ENCODE peak calls at places on chromosome 14, in four cellular contexts. B is stomach, O is osteocyte, M is WTC11. Y is an unnamed sample.

GRCh38 chr14:22872833-22873520 is 1.4 kb downstream of the LRP10 start:
- DNase-seq in B (no peak), O (no peak), M (no peak), Y (no peak)

GRCh38 chr14:44988694-44989093 is 26.7 kb downstream of the TOGARAM1 start:
- DNase-seq in B (no peak), O (no peak), M (no peak), Y (no peak)

GRCh38 chr14:57982802-57983201 is 116.9 kb upstream of the SLC35F4 start:
- DNase-seq in B (no peak), O (no peak), M (peak), Y (no peak)

GRCh38 chr14:28294834-28295440 is 471.6 kb upstream of the FOXG1 start:
- DNase-seq in B (no peak), O (no peak), M (no peak), Y (no peak)

GRCh38 chr14:24368215-24368561 is 204 bp downstream of the NFATC4 start:
- DNase-seq in B (no peak), O (no peak), M (no peak), Y (peak)

GRCh38 chr14:65308536-65308935 is 104.0 kb upstream of the FUT8 start:
- DNase-seq in B (no peak), O (no peak), M (no peak), Y (no peak)

GRCh38 chr14:93579178-93579577 is 148.4 kb downstream of the UNC79 start:
- DNase-seq in B (no peak), O (no peak), M (no peak), Y (no peak)

GRCh38 chr14:105905456-105905855 is 379.1 kb downstream of the TMEM121 start:
- DNase-seq in B (no peak), O (no peak), M (peak), Y (no peak)

GRCh38 chr14:57275023-57275664 is 6.4 kb downstream of the AP5M1 start:
- DNase-seq in B (no peak), O (no peak), M (no peak), Y (no peak)

GRCh38 chr14:22268875-22269274 is 320.1 kb downstream of the DAD1 start:
- DNase-seq in B (no peak), O (no peak), M (no peak), Y (no peak)

GRCh38 chr14:22521449-22522239 is 67.4 kb downstream of the DAD1 start:
- DNase-seq in B (peak), O (no peak), M (no peak), Y (no peak)

GRCh38 chr14:33273978-33274377 is 335.3 kb downstream of the NPAS3 start:
- DNase-seq in B (no peak), O (no peak), M (no peak), Y (no peak)

GRCh38 chr14:53501361-53502320 is 348.5 kb upstream of the DDHD1 start:
- DNase-seq in B (no peak), O (no peak), M (no peak), Y (no peak)

GRCh38 chr14:22155582-22155981 is 433.4 kb downstream of the DAD1 start:
- DNase-seq in B (no peak), O (no peak), M (no peak), Y (no peak)

GRCh38 chr14:24921903-24922302 is 128.0 kb downstream of the STXBP6 start:
- DNase-seq in B (no peak), O (no peak), M (no peak), Y (no peak)

GRCh38 chr14:67524152-67524963 is 8.7 kb upstream of the PLEKHH1 start:
- DNase-seq in B (no peak), O (no peak), M (no peak), Y (no peak)

GRCh38 chr14:59293934-59294661 is 105.6 kb downstream of the DAAM1 start:
- DNase-seq in B (no peak), O (no peak), M (no peak), Y (no peak)

GRCh38 chr14:78202178-78202577 is 32.0 kb downstream of the NRXN3 start:
- DNase-seq in B (no peak), O (no peak), M (no peak), Y (no peak)

GRCh38 chr14:100982764-100983163 is 79.2 kb upstream of the RTL1 start:
- DNase-seq in B (no peak), O (no peak), M (no peak), Y (no peak)

GRCh38 chr14:96243785-96244184 is 12.2 kb upstream of the BDKRB1 start:
- DNase-seq in B (no peak), O (no peak), M (no peak), Y (no peak)

GRCh38 chr14:89067293-89067972 is 243.0 kb downstream of the TTC8 start:
- DNase-seq in B (no peak), O (no peak), M (no peak), Y (no peak)

GRCh38 chr14:52013984-52014600 is 24.7 kb downstream of the RTRAF start:
- DNase-seq in B (no peak), O (no peak), M (peak), Y (no peak)

GRCh38 chr14:54766276-54767138 is 136.1 kb downstream of the GCH1 start:
- DNase-seq in B (no peak), O (no peak), M (no peak), Y (no peak)

GRCh38 chr14:58331111-58331510 is 32.8 kb downstream of the ARID4A start:
- DNase-seq in B (peak), O (peak), M (peak), Y (peak)

GRCh38 chr14:104195854-104196253 is 57.5 kb downstream of the KIF26A start:
- DNase-seq in B (no peak), O (no peak), M (no peak), Y (no peak)

GRCh38 chr14:30020687-30021086 is 93.0 kb upstream of the PRKD1 start:
- DNase-seq in B (no peak), O (no peak), M (no peak), Y (no peak)

GRCh38 chr14:26190644-26191043 is 407.2 kb downstream of the NOVA1 start:
- DNase-seq in B (no peak), O (no peak), M (no peak), Y (no peak)

GRCh38 chr14:37580146-37580545 is 14.9 kb downstream of the FOXA1 start:
- DNase-seq in B (no peak), O (no peak), M (no peak), Y (no peak)

GRCh38 chr14:101347893-101348777 is 213.2 kb upstream of the DIO3 start:
- DNase-seq in B (peak), O (peak), M (no peak), Y (peak)

GRCh38 chr14:52391866-52392600 is 77.9 kb downstream of the PTGER2 start:
- DNase-seq in B (no peak), O (no peak), M (no peak), Y (no peak)

GRCh38 chr14:49206832-49207231 is 379.3 kb downstream of the RPS29 start:
- DNase-seq in B (no peak), O (no peak), M (no peak), Y (no peak)
- TF ChIP-seq CTCF in B (no peak), O (no peak), M (no peak), Y (no peak)

DNA sequence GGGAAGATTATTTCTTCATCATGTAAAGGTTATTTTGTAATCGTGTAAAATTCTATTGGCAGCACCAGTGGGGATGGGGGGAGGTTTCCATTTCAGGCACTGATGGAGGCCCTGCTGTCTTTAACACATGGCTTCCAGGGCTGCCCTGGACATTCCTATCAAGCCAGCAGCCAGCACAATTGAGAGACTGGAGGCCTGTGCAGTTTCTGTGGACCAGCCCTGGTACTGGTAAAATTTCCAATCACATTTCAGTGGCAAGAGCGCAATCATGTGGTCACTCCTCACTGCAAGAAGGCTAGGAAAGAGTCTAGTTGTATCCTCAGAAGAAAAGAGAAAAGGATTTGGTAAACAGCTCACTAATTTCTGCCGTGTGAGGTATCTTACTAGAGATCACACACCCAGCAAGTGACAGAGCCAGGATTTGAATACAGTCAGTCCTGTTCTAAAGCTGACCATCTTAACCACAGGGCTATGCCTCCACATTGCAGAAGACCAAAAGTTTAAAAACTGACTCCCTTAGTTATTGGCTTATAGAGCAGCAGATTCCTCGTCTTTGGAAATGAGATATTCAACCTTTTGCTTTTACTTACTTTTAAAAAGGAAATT is 179.4 kb upstream of the ARHGAP5 start:
- DNase-seq in B (no peak), O (no peak), M (no peak), Y (no peak)
- TF ChIP-seq CTCF in B (no peak), O (no peak), M (no peak), Y (no peak)

GRCh38 chr14:91354979-91355685 is 62.5 kb downstream of the CCDC88C start:
- DNase-seq in B (no peak), O (no peak), M (peak), Y (no peak)
- TF ChIP-seq CTCF in B (peak), O (no peak), M (peak), Y (peak)

GRCh38 chr14:102925646-102926045 is 3.2 kb downstream of the AMN start:
- DNase-seq in B (no peak), O (no peak), M (no peak), Y (no peak)
- TF ChIP-seq CTCF in B (no peak), O (no peak), M (no peak), Y (no peak)

GRCh38 chr14:102979406-102979805 is 56.9 kb downstream of the AMN start:
- DNase-seq in B (no peak), O (no peak), M (no peak), Y (no peak)

GRCh38 chr14:102973706-102974280 is 51.3 kb downstream of the AMN start:
- DNase-seq in B (no peak), O (no peak), M (no peak), Y (no peak)

GRCh38 chr14:102977475-102977874 is 55.0 kb downstream of the AMN start:
- DNase-seq in B (no peak), O (no peak), M (no peak), Y (no peak)

GRCh38 chr14:102971836-102972606 is 49.6 kb downstream of the AMN start:
- DNase-seq in B (no peak), O (no peak), M (no peak), Y (no peak)

GRCh38 chr14:102975662-102976061 is 53.2 kb downstream of the AMN start:
- DNase-seq in B (no peak), O (no peak), M (no peak), Y (no peak)
- TF ChIP-seq CTCF in B (no peak), O (no peak), M (no peak), Y (no peak)

GRCh38 chr14:88005978-88006851 is 1.3 kb downstream of the GPR65 start:
- DNase-seq in B (no peak), O (no peak), M (no peak), Y (no peak)

GRCh38 chr14:88004637-88005036 is 298 bp upstream of the GPR65 start:
- DNase-seq in B (no peak), O (no peak), M (no peak), Y (no peak)

GRCh38 chr14:88005050-88005481 is at the start of gene GPR65:
- DNase-seq in B (no peak), O (no peak), M (no peak), Y (no peak)

GRCh38 chr14:87999282-87999681 is 5.7 kb upstream of the GPR65 start:
- DNase-seq in B (no peak), O (no peak), M (no peak), Y (no peak)

DNA sequence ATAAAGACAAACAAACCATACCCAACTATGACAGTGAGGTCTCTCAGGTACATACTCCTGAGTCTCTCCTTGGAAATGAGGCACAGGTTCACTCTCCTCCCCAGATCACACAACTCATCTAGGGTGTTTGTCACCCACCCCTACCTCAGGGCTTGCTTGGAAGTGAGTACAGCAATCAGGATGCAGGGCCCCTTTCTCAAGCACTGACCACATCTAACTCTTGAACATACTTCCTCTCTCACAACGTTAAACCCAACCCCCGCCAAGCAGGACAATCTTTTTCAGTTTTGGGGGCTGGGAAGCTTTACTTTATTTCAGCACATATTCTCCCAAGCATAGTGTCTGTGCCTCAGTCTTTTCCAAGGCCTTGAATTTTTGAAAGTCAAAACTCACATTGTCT is 2.5 kb upstream of the GPR65 start:
- DNase-seq in B (no peak), O (no peak), M (no peak), Y (no peak)
- TF ChIP-seq CTCF in B (no peak), O (no peak), M (no peak), Y (no peak)

GRCh38 chr14:66507722-66508546 is at the start of gene GPHN:
- DNase-seq in B (peak), O (peak), M (peak), Y (peak)
- TF ChIP-seq CTCF in B (peak), O (peak), M (no peak), Y (peak)

GRCh38 chr14:55864890-55865655 is 253.1 kb upstream of the PELI2 start:
- DNase-seq in B (no peak), O (no peak), M (peak), Y (no peak)
- TF ChIP-seq CTCF in B (no peak), O (no peak), M (peak), Y (peak)

GRCh38 chr14:62546862-62547474 is 498.3 kb downstream of the KCNH5 start:
- DNase-seq in B (no peak), O (no peak), M (peak), Y (no peak)
- TF ChIP-seq CTCF in B (no peak), O (no peak), M (no peak), Y (no peak)

GRCh38 chr14:99231850-99232401 is 40.1 kb downstream of the BCL11B start:
- DNase-seq in B (no peak), O (no peak), M (peak), Y (no peak)
- TF ChIP-seq CTCF in B (no peak), O (no peak), M (no peak), Y (no peak)

Y was measured in type B pancreatic cell.